ENCODE peak calls at places on chromosome 18, in nine cellular contexts. X is body of pancreas; T is T-cell; Q is pancreas; M is aorta; G is activated CD8-positive, alpha-beta memory T cell treated with anti-CD3 and anti-CD28 coated beads, Interleukin-2, amount 10 ng/mL, durations not matched to agents 7 days and 5 days; R is K562; Z is activated CD4-positive, alpha-beta T cell treated with anti-CD3 and anti-CD28 coated beads for 36 hours; H is stimulated activated naive CD8-positive, alpha-beta T cell treated with anti-CD3 and anti-CD28 coated beads, Interleukin-15, Interleukin-2, amounts not matched to agents 100 U/mL and 50 U/mL, for 24 hours. I is an unnamed sample.

GRCh38 chr18:49023281-49023937 is 72.6 kb upstream of the SMAD7 start:
- ATAC-seq in X (no peak), T (no peak), Q (no peak), M (no peak), G (no peak), R (no peak), Z (no peak), H (no peak), I (no peak)

GRCh38 chr18:286515-287310 is 18.9 kb upstream of the THOC1 start:
- ATAC-seq in X (no peak), T (no peak), Q (peak), M (no peak), G (no peak), R (peak), Z (no peak), H (peak), I (no peak)

GRCh38 chr18:55570966-55571365 is 17.0 kb downstream of the TCF4 start:
- ATAC-seq in X (no peak), T (no peak), Q (no peak), M (no peak), G (no peak), R (no peak), Z (no peak), H (no peak), I (no peak)

GRCh38 chr18:35030234-35030989 is 10.8 kb upstream of the MAPRE2 start:
- ATAC-seq in X (no peak), T (peak), Q (peak), M (no peak), G (peak), R (peak), Z (peak), H (no peak), I (peak)

GRCh38 chr18:74116628-74117554 is 30.7 kb downstream of the FBXO15 start:
- ATAC-seq in X (peak), T (no peak), Q (peak), M (no peak), G (no peak), R (peak), Z (peak), H (no peak), I (no peak)

GRCh38 chr18:69717586-69717985 is 230.1 kb downstream of the CD226 start:
- ATAC-seq in X (no peak), T (no peak), Q (no peak), M (no peak), G (no peak), R (no peak), Z (no peak), H (no peak), I (no peak)

GRCh38 chr18:48862116-48862515 is 88.6 kb downstream of the SMAD7 start:
- ATAC-seq in X (no peak), T (no peak), Q (no peak), M (no peak), G (no peak), R (no peak), Z (no peak), H (no peak), I (no peak)

GRCh38 chr18:80234398-80234797 is 12.9 kb downstream of the PARD6G start:
- ATAC-seq in X (no peak), T (no peak), Q (no peak), M (no peak), G (no peak), R (no peak), Z (no peak), H (no peak), I (no peak)

GRCh38 chr18:13437801-13438506 is 219.4 kb downstream of the LDLRAD4 start:
- ATAC-seq in X (no peak), T (peak), Q (no peak), M (no peak), G (peak), R (no peak), Z (peak), H (peak), I (peak)

GRCh38 chr18:63198098-63198760 is 121.3 kb downstream of the BCL2 start:
- ATAC-seq in X (no peak), T (no peak), Q (no peak), M (no peak), G (no peak), R (no peak), Z (no peak), H (no peak), I (peak)

GRCh38 chr18:2912357-2913299 is 65.8 kb downstream of the EMILIN2 start:
- ATAC-seq in X (no peak), T (no peak), Q (no peak), M (no peak), G (no peak), R (no peak), Z (no peak), H (no peak), I (no peak)

GRCh38 chr18:11752116-11752911 is 63.2 kb downstream of the GNAL start:
- ATAC-seq in X (no peak), T (no peak), Q (peak), M (no peak), G (peak), R (peak), Z (peak), H (no peak), I (peak)

GRCh38 chr18:47284691-47285370 is 33.4 kb upstream of the SKOR2 start:
- ATAC-seq in X (no peak), T (no peak), Q (no peak), M (no peak), G (no peak), R (no peak), Z (peak), H (no peak), I (peak)

GRCh38 chr18:66210875-66211274 is 393.0 kb downstream of the CDH19 start:
- ATAC-seq in X (no peak), T (no peak), Q (no peak), M (no peak), G (no peak), R (no peak), Z (no peak), H (no peak), I (no peak)

GRCh38 chr18:11533513-11533890 is 75.9 kb upstream of the SLC35G4 start:
- ATAC-seq in X (no peak), T (no peak), Q (no peak), M (no peak), G (no peak), R (no peak), Z (no peak), H (no peak), I (no peak)

GRCh38 chr18:78711316-78711715 is 268.3 kb upstream of the SALL3 start:
- ATAC-seq in X (no peak), T (no peak), Q (no peak), M (no peak), G (no peak), R (no peak), Z (no peak), H (no peak), I (no peak)

GRCh38 chr18:49561377-49562193 is at the start of gene LIPG:
- ATAC-seq in X (peak), T (peak), Q (peak), M (peak), G (peak), R (peak), Z (peak), H (peak), I (peak)

GRCh38 chr18:21735452-21736015 is 5.1 kb upstream of the MIB1 start:
- ATAC-seq in X (no peak), T (peak), Q (no peak), M (no peak), G (no peak), R (peak), Z (no peak), H (no peak), I (peak)

GRCh38 chr18:79365701-79366100 is 30.0 kb upstream of the NFATC1 start:
- ATAC-seq in X (no peak), T (no peak), Q (no peak), M (no peak), G (no peak), R (no peak), Z (no peak), H (no peak), I (no peak)

GRCh38 chr18:13800505-13801259 is 23.3 kb upstream of the MC5R start:
- ATAC-seq in X (peak), T (peak), Q (peak), M (peak), G (peak), R (peak), Z (peak), H (peak), I (peak)

GRCh38 chr18:48657446-48658120 is 118.8 kb downstream of the CTIF start:
- ATAC-seq in X (no peak), T (no peak), Q (no peak), M (no peak), G (no peak), R (no peak), Z (no peak), H (no peak), I (no peak)

GRCh38 chr18:37124511-37124910 is 295.6 kb downstream of the KIAA1328 start:
- ATAC-seq in X (no peak), T (no peak), Q (no peak), M (no peak), G (no peak), R (no peak), Z (no peak), H (no peak), I (no peak)

GRCh38 chr18:45066868-45067267 is 386.2 kb downstream of the SETBP1 start:
- ATAC-seq in X (no peak), T (no peak), Q (peak), M (peak), G (no peak), R (no peak), Z (no peak), H (no peak), I (no peak)

GRCh38 chr18:35999925-36000324 is 27.4 kb downstream of the RMP24 start:
- ATAC-seq in X (no peak), T (no peak), Q (no peak), M (no peak), G (no peak), R (no peak), Z (no peak), H (no peak), I (no peak)

GRCh38 chr18:74702951-74703350 is 105.3 kb downstream of the ZNF407 start:
- ATAC-seq in X (no peak), T (no peak), Q (no peak), M (no peak), G (no peak), R (peak), Z (no peak), H (no peak), I (no peak)

GRCh38 chr18:615773-616172 is 19.0 kb downstream of the CLUL1 start:
- ATAC-seq in X (peak), T (no peak), Q (peak), M (no peak), G (no peak), R (peak), Z (no peak), H (no peak), I (no peak)

GRCh38 chr18:31773774-31774476 is 13.2 kb upstream of the SLC25A52 start:
- ATAC-seq in X (no peak), T (no peak), Q (no peak), M (no peak), G (no peak), R (no peak), Z (no peak), H (no peak), I (no peak)

GRCh38 chr18:49510393-49511115 is 23.5 kb upstream of the C18orf32 start:
- ATAC-seq in X (peak), T (peak), Q (peak), M (no peak), G (peak), R (peak), Z (peak), H (peak), I (peak)

GRCh38 chr18:46343456-46343855 is 239.3 kb downstream of the HAUS1 start:
- ATAC-seq in X (no peak), T (no peak), Q (no peak), M (no peak), G (no peak), R (no peak), Z (no peak), H (no peak), I (no peak)

GRCh38 chr18:80097201-80097600 is 11.9 kb upstream of the ADNP2 start:
- ATAC-seq in X (no peak), T (no peak), Q (no peak), M (no peak), G (no peak), R (no peak), Z (no peak), H (no peak), I (no peak)

GRCh38 chr18:61833387-61833786 is 59.4 kb downstream of the RNF152 start:
- ATAC-seq in X (no peak), T (no peak), Q (peak), M (no peak), G (no peak), R (no peak), Z (no peak), H (no peak), I (no peak)

I was measured in activated T-helper 17 cell treated with anti-CD3 and anti-CD28 coated beads, Interleukin-2, amount 50 U/mL, for 72 hours.